ENCODE peak calls at places on chromosomes 13 and 19, in eight cellular contexts. One of them, this sample, is unnamed.
A peak's percentile ranks its signal among the peaks of the same experiment; 100 is the strongest.

GRCh38 chr13:111319998-111320911 is at the start of gene TEX29:
- DNase-seq in kidney: peak; percentile 74
- DNase-seq in neural progenitor cell: no peak
- DNase-seq in PC-3: no peak
- DNase-seq in IMR-90: no peak
- DNase-seq in transverse colon: no peak
- DNase-seq in AG04450: no peak
- DNase-seq in mammary epithelial cell: no peak
- DNase-seq in this sample: no peak

GRCh38 chr19:10858204-10858828 is 10.1 kb downstream of the C19orf38 start:
- DNase-seq in kidney: no peak
- DNase-seq in neural progenitor cell: peak; percentile 72
- DNase-seq in PC-3: peak; percentile 42
- DNase-seq in IMR-90: no peak
- DNase-seq in transverse colon: no peak
- DNase-seq in AG04450: no peak
- DNase-seq in mammary epithelial cell: no peak
- DNase-seq in this sample: peak; percentile 28

GRCh38 chr19:3061214-3062161 is 807 bp downstream of the TLE5 start:
- DNase-seq in kidney: peak; percentile 90
- DNase-seq in neural progenitor cell: no peak
- DNase-seq in PC-3: no peak
- DNase-seq in IMR-90: peak; percentile 17
- DNase-seq in transverse colon: peak; percentile 76
- DNase-seq in AG04450: no peak
- DNase-seq in mammary epithelial cell: no peak
- DNase-seq in this sample: no peak

GRCh38 chr13:113934576-113934975 is 39.3 kb downstream of the C13orf46 start:
- DNase-seq in kidney: peak; percentile 65
- DNase-seq in neural progenitor cell: no peak
- DNase-seq in PC-3: no peak
- DNase-seq in IMR-90: no peak
- DNase-seq in transverse colon: peak; percentile 3
- DNase-seq in AG04450: no peak
- DNase-seq in mammary epithelial cell: no peak
- DNase-seq in this sample: no peak

GRCh38 chr19:49580264-49581006 is at the start of gene NOSIP:
- DNase-seq in kidney: peak; percentile 98
- DNase-seq in neural progenitor cell: peak; percentile 98
- DNase-seq in PC-3: peak; percentile 99
- DNase-seq in IMR-90: peak; percentile 97
- DNase-seq in transverse colon: peak; percentile 98
- DNase-seq in AG04450: peak; percentile 91
- DNase-seq in mammary epithelial cell: peak; percentile 93
- DNase-seq in this sample: peak; percentile 94

GRCh38 chr19:40530091-40530901 is 46.4 kb upstream of the SHKBP1 start:
- DNase-seq in kidney: peak; percentile 62
- DNase-seq in neural progenitor cell: peak; percentile 89
- DNase-seq in PC-3: no peak
- DNase-seq in IMR-90: no peak
- DNase-seq in transverse colon: no peak
- DNase-seq in AG04450: no peak
- DNase-seq in mammary epithelial cell: no peak
- DNase-seq in this sample: no peak

GRCh38 chr13:57629391-57629804 is 2.1 kb upstream of the PCDH17 start:
- DNase-seq in kidney: no peak
- DNase-seq in neural progenitor cell: no peak
- DNase-seq in PC-3: no peak
- DNase-seq in IMR-90: no peak
- DNase-seq in transverse colon: no peak
- DNase-seq in AG04450: no peak
- DNase-seq in mammary epithelial cell: no peak
- DNase-seq in this sample: no peak

GRCh38 chr19:15445227-15445605 is 4.5 kb downstream of the WIZ start:
- DNase-seq in kidney: peak; percentile 54
- DNase-seq in neural progenitor cell: no peak
- DNase-seq in PC-3: no peak
- DNase-seq in IMR-90: no peak
- DNase-seq in transverse colon: no peak
- DNase-seq in AG04450: no peak
- DNase-seq in mammary epithelial cell: no peak
- DNase-seq in this sample: no peak

GRCh38 chr19:51994048-51994644 is 7.5 kb upstream of the ZNF350 start:
- DNase-seq in kidney: no peak
- DNase-seq in neural progenitor cell: no peak
- DNase-seq in PC-3: no peak
- DNase-seq in IMR-90: no peak
- DNase-seq in transverse colon: no peak
- DNase-seq in AG04450: no peak
- DNase-seq in mammary epithelial cell: no peak
- DNase-seq in this sample: no peak

GRCh38 chr19:2275588-2276428 is 6.2 kb downstream of the PEAK3 start:
- DNase-seq in kidney: no peak
- DNase-seq in neural progenitor cell: no peak
- DNase-seq in PC-3: no peak
- DNase-seq in IMR-90: no peak
- DNase-seq in transverse colon: peak; percentile 59
- DNase-seq in AG04450: no peak
- DNase-seq in mammary epithelial cell: no peak
- DNase-seq in this sample: no peak

GRCh38 chr19:47093841-47094240 is 19.7 kb downstream of the ZC3H4 start:
- DNase-seq in kidney: peak; percentile 48
- DNase-seq in neural progenitor cell: no peak
- DNase-seq in PC-3: no peak
- DNase-seq in IMR-90: no peak
- DNase-seq in transverse colon: no peak
- DNase-seq in AG04450: no peak
- DNase-seq in mammary epithelial cell: no peak
- DNase-seq in this sample: no peak

GRCh38 chr19:29525901-29526729 is at the start of gene VSTM2B:
- DNase-seq in kidney: peak; percentile 51
- DNase-seq in neural progenitor cell: peak; percentile 73
- DNase-seq in PC-3: no peak
- DNase-seq in IMR-90: no peak
- DNase-seq in transverse colon: no peak
- DNase-seq in AG04450: no peak
- DNase-seq in mammary epithelial cell: no peak
- DNase-seq in this sample: no peak

GRCh38 chr13:66367356-66367755 is 862.8 kb downstream of the PCDH9 start:
- DNase-seq in kidney: no peak
- DNase-seq in neural progenitor cell: no peak
- DNase-seq in PC-3: no peak
- DNase-seq in IMR-90: peak; percentile 59
- DNase-seq in transverse colon: no peak
- DNase-seq in AG04450: peak; percentile 3
- DNase-seq in mammary epithelial cell: no peak
- DNase-seq in this sample: no peak

GRCh38 chr13:27375686-27376326 is 48.6 kb upstream of the GTF3A start:
- DNase-seq in kidney: no peak
- DNase-seq in neural progenitor cell: peak; percentile 74
- DNase-seq in PC-3: peak; percentile 72
- DNase-seq in IMR-90: peak; percentile 70
- DNase-seq in transverse colon: peak; percentile 72
- DNase-seq in AG04450: peak; percentile 26
- DNase-seq in mammary epithelial cell: peak; percentile 19
- DNase-seq in this sample: peak; percentile 34

GRCh38 chr19:47729799-47730520 is 15.4 kb upstream of the NOP53 start:
- DNase-seq in kidney: peak; percentile 91
- DNase-seq in neural progenitor cell: peak; percentile 82
- DNase-seq in PC-3: peak; percentile 80
- DNase-seq in IMR-90: no peak
- DNase-seq in transverse colon: peak; percentile 39
- DNase-seq in AG04450: no peak
- DNase-seq in mammary epithelial cell: peak; percentile 52
- DNase-seq in this sample: peak; percentile 82

GRCh38 chr19:13036366-13036976 is 41.2 kb downstream of the NFIX start:
- DNase-seq in kidney: no peak
- DNase-seq in neural progenitor cell: no peak
- DNase-seq in PC-3: peak; percentile 93
- DNase-seq in IMR-90: peak; percentile 29
- DNase-seq in transverse colon: peak; percentile 81
- DNase-seq in AG04450: no peak
- DNase-seq in mammary epithelial cell: peak; percentile 83
- DNase-seq in this sample: peak; percentile 84

GRCh38 chr19:13483215-13483614 is 23.1 kb downstream of the CACNA1A start:
- DNase-seq in kidney: no peak
- DNase-seq in neural progenitor cell: no peak
- DNase-seq in PC-3: no peak
- DNase-seq in IMR-90: no peak
- DNase-seq in transverse colon: no peak
- DNase-seq in AG04450: no peak
- DNase-seq in mammary epithelial cell: no peak
- DNase-seq in this sample: no peak

DNA sequence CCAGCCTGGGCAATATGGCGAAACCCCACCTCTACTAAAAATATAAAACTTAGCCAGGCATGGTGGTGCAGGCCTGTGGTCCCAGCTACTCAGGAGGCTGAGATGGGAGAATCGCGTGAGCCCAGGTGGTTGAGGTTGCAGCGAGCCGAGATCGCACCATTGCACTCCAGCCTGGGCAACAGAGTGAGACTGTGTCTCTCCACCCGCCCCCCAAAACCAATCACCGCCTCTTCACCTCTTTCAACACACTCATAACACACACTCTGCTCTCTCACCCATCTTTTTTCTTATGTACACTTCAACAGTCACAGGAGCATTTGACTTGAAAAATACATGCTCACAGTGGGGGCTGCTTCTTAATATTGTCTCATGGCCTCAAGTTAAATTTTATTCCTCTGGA is 76.8 kb downstream of the ESD start:
- DNase-seq in kidney: no peak
- DNase-seq in neural progenitor cell: no peak
- DNase-seq in PC-3: no peak
- DNase-seq in IMR-90: no peak
- DNase-seq in transverse colon: no peak
- DNase-seq in AG04450: no peak
- DNase-seq in mammary epithelial cell: no peak
- DNase-seq in this sample: no peak
- H3K27ac ChIP-seq in kidney: no peak overlapping the region
- H3K27ac ChIP-seq in neural progenitor cell: no peak overlapping the region
- H3K27ac ChIP-seq in PC-3: no peak overlapping the region
- H3K27ac ChIP-seq in IMR-90: no peak overlapping the region
- H3K27ac ChIP-seq in transverse colon: no peak overlapping the region
- H3K27ac ChIP-seq in AG04450: no peak overlapping the region
- H3K27ac ChIP-seq in mammary epithelial cell: no peak overlapping the region
- H3K27ac ChIP-seq in this sample: no peak overlapping the region

DNA sequence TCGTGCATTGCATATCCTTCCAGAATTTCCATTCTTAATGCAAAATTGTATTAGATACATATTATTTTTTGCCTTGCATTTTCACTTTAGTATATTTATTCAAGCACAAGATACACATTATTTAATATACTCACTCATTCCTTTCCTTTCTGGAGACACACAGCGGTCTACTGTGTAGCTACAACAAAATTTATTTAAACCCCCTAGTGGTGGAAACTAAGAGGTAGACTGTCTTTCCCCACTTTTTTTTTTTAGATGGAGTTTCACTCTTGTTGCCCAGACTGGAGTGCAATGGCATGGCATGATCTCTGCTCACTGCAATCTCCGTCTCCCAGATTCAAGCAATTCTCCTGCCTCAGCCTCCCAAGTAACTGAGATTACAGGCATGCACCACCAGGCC is 2040.3 kb upstream of the PCDH20 start:
- DNase-seq in kidney: no peak
- DNase-seq in neural progenitor cell: peak; percentile 17
- DNase-seq in PC-3: peak; percentile 8
- DNase-seq in IMR-90: no peak
- DNase-seq in transverse colon: no peak
- DNase-seq in AG04450: no peak
- DNase-seq in mammary epithelial cell: no peak
- DNase-seq in this sample: no peak
- TF ChIP-seq CTCF in kidney: no peak
- TF ChIP-seq CTCF in neural progenitor cell: peak; percentile 54
- TF ChIP-seq CTCF in PC-3: peak; percentile 24
- TF ChIP-seq CTCF in IMR-90: peak; percentile 10
- TF ChIP-seq CTCF in transverse colon: no peak
- TF ChIP-seq CTCF in AG04450: peak; percentile 19
- TF ChIP-seq CTCF in mammary epithelial cell: peak; percentile 33
- TF ChIP-seq CTCF in this sample: peak; percentile 42

DNA sequence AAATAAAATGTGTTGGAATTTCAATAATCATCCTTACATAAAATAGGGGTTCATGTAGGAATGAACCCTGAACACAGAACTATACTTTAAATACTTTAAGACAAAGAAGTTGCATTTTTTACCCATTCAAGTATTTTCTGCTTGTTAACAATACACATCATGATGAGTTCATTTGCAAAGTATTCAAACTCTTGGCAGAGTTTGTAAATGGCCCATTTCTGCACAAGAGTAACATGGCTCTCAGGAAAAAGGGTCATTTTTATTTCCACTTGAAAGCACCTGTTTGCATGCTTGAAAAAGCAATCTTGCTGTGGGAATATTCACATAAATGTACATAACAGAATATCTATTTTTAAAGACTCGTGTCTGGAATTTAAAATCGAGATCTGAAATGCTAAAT is 18.1 kb downstream of the ESD start:
- DNase-seq in kidney: no peak
- DNase-seq in neural progenitor cell: no peak
- DNase-seq in PC-3: peak; percentile 30
- DNase-seq in IMR-90: peak; percentile 68
- DNase-seq in transverse colon: no peak
- DNase-seq in AG04450: no peak
- DNase-seq in mammary epithelial cell: no peak
- DNase-seq in this sample: no peak
- H3K27ac ChIP-seq in kidney: no peak overlapping the region
- H3K27ac ChIP-seq in neural progenitor cell: no peak overlapping the region
- H3K27ac ChIP-seq in PC-3: peak overlapping the region; percentile 78
- H3K27ac ChIP-seq in IMR-90: no peak overlapping the region
- H3K27ac ChIP-seq in transverse colon: no peak overlapping the region
- H3K27ac ChIP-seq in AG04450: no peak overlapping the region
- H3K27ac ChIP-seq in mammary epithelial cell: no peak overlapping the region
- H3K27ac ChIP-seq in this sample: no peak overlapping the region

GRCh38 chr13:101473458-101473857 is 21.0 kb downstream of the ITGBL1 start:
- DNase-seq in kidney: no peak
- DNase-seq in neural progenitor cell: no peak
- DNase-seq in PC-3: peak; percentile 64
- DNase-seq in IMR-90: peak; percentile 91
- DNase-seq in transverse colon: no peak
- DNase-seq in AG04450: peak; percentile 63
- DNase-seq in mammary epithelial cell: peak; percentile 82
- DNase-seq in this sample: no peak

GRCh38 chr13:101475536-101475935 is 23.1 kb downstream of the ITGBL1 start:
- DNase-seq in kidney: no peak
- DNase-seq in neural progenitor cell: no peak
- DNase-seq in PC-3: no peak
- DNase-seq in IMR-90: no peak
- DNase-seq in transverse colon: no peak
- DNase-seq in AG04450: no peak
- DNase-seq in mammary epithelial cell: no peak
- DNase-seq in this sample: no peak

DNA sequence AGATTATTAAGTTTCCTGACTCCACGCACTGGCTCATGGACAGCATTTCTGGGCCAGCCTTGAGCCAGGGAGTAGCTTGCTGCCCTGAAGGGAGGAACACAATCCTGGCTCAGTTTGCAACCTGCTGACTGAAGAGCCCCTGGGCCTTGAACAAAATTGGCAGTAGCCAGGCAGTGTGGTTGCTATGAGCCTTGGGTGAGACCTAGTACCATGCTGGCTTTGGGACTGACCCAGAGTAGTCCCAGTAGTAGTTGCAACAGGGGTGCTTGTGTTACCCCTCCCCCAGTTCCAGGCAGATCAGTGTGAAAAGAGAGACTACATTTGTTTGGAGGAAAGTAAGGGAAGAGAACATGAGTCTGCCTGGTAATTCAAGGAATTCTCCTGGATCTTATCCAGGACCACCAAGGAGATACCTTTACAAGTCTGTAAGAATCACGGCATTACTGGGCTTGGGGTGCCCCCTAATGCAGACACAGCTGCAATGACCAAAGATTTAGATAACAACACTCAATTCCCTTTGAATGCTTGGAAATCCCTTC is 22.0 kb downstream of the ITGBL1 start:
- DNase-seq in kidney: no peak
- DNase-seq in neural progenitor cell: peak; percentile 80
- DNase-seq in PC-3: peak; percentile 37
- DNase-seq in IMR-90: peak; percentile 91
- DNase-seq in transverse colon: no peak
- DNase-seq in AG04450: peak; percentile 90
- DNase-seq in mammary epithelial cell: no peak
- DNase-seq in this sample: no peak
- TF ChIP-seq CTCF in kidney: no peak
- TF ChIP-seq CTCF in neural progenitor cell: peak; percentile 79
- TF ChIP-seq CTCF in PC-3: peak; percentile 46
- TF ChIP-seq CTCF in IMR-90: peak; percentile 90
- TF ChIP-seq CTCF in transverse colon: no peak
- TF ChIP-seq CTCF in AG04450: peak; percentile 78
- TF ChIP-seq CTCF in mammary epithelial cell: peak; percentile 55
- TF ChIP-seq CTCF in this sample: peak; percentile 17

This sample was measured in PC-9.